ENCODE peak calls at places on chromosomes 13 and 19, in six cellular contexts. Q is NCI-H748 treated with DMSO at 0.1 percent for 48 hours, U is NCI-H1092, O is ascending aorta, S is caudate nucleus, F is ovary. R is an unnamed sample.

GRCh38 chr13:113089693-113090414 is 15.7 kb upstream of the F7 start:
- DNase-seq in F (peak), Q (no peak), S (no peak), U (no peak), O (no peak), R (no peak)

GRCh38 chr19:48608798-48609263 is 2.3 kb downstream of the SPACA4 start:
- DNase-seq in S (no peak), Q (peak), O (no peak), F (no peak), U (no peak), R (no peak)

GRCh38 chr19:33404506-33404905 is 31.0 kb downstream of the CEBPG start:
- DNase-seq in O (no peak), F (no peak), S (no peak), Q (no peak), U (no peak), R (no peak)

GRCh38 chr13:53010374-53011105 is 18.1 kb upstream of the OLFM4 start:
- DNase-seq in F (no peak), Q (peak), U (peak), O (no peak), S (no peak), R (peak)

GRCh38 chr13:59494560-59494970 is 669.2 kb downstream of the DIAPH3 start:
- DNase-seq in U (no peak), F (no peak), Q (no peak), S (no peak), O (no peak), R (peak)

GRCh38 chr13:44193731-44194130 is 179.9 kb upstream of the SERP2 start:
- DNase-seq in S (no peak), F (no peak), Q (no peak), O (no peak), U (no peak), R (no peak)

GRCh38 chr13:19586904-19587634 is 25.7 kb upstream of the TPTE2 start:
- DNase-seq in F (no peak), U (no peak), Q (no peak), S (no peak), O (no peak), R (no peak)

GRCh38 chr19:51301266-51301665 is 10.2 kb upstream of the IGLON5 start:
- DNase-seq in U (no peak), F (no peak), O (no peak), S (no peak), Q (no peak), R (no peak)

GRCh38 chr19:1665565-1666047 is 13.2 kb upstream of the TCF3 start:
- DNase-seq in F (no peak), U (no peak), O (no peak), Q (no peak), S (no peak), R (no peak)

GRCh38 chr19:5696196-5697021 is 6.3 kb downstream of the RPL36 start:
- DNase-seq in U (no peak), O (no peak), F (no peak), S (no peak), Q (no peak), R (no peak)

GRCh38 chr19:13208131-13208963 is 58.1 kb downstream of the IER2 start:
- DNase-seq in Q (no peak), O (no peak), F (peak), S (no peak), U (no peak), R (no peak)

GRCh38 chr13:50731400-50731799 is 112.1 kb downstream of the DLEU7 start:
- DNase-seq in Q (peak), O (no peak), F (no peak), S (no peak), U (no peak), R (peak)

GRCh38 chr19:51531349-51532315 is at the start of gene SIGLEC6:
- DNase-seq in S (no peak), U (no peak), Q (no peak), O (peak), F (no peak), R (no peak)

GRCh38 chr13:68810660-68811059 is 1297.0 kb upstream of the ATXN8OS start:
- DNase-seq in Q (peak), S (no peak), O (no peak), F (no peak), U (no peak), R (no peak)

GRCh38 chr13:40119852-40120251 is 464.4 kb downstream of the COG6 start:
- DNase-seq in U (no peak), S (no peak), Q (no peak), O (no peak), F (no peak), R (no peak)

GRCh38 chr19:43664008-43664407 is 6.0 kb downstream of the PLAUR start:
- DNase-seq in O (no peak), Q (no peak), S (no peak), F (no peak), U (no peak), R (no peak)

GRCh38 chr19:18090545-18091216 is 3.9 kb upstream of the IL12RB1 start:
- DNase-seq in F (no peak), S (no peak), U (no peak), O (no peak), Q (no peak), R (no peak)

GRCh38 chr19:12991296-12991695 is 4.0 kb upstream of the NFIX start:
- DNase-seq in U (no peak), S (no peak), Q (no peak), O (no peak), F (no peak), R (no peak)